ENCODE peak calls at places on chromosomes 6 and 20, in six cellular contexts. R is HepG2, M is IMR-90, Z is fibroblast of mammary gland, S is Peyer's patch, Q is Panc1. T is an unnamed sample.

GRCh38 chr20:40160151-40160550 is 528.9 kb downstream of the MAFB start:
- DNase-seq in R (peak; percentile 60), M (peak; percentile 23), Z (peak; percentile 64), S (no peak), Q (peak; percentile 22), T (peak; percentile 65)

GRCh38 chr6:89995296-89995695 is 101.0 kb downstream of the GJA10 start:
- DNase-seq in R (no peak), M (no peak), Z (no peak), S (no peak), Q (no peak), T (no peak)

GRCh38 chr6:16302721-16303552 is 64.5 kb downstream of the GMPR start:
- DNase-seq in R (peak; percentile 63), M (no peak), Z (no peak), S (no peak), Q (no peak), T (no peak)

GRCh38 chr6:1575213-1576041 is 34.3 kb upstream of the FOXC1 start:
- DNase-seq in R (peak; percentile 23), M (peak; percentile 49), Z (peak; percentile 52), S (no peak), Q (no peak), T (peak; percentile 59)

GRCh38 chr20:53736757-53737403 is 143.2 kb upstream of the ZNF217 start:
- DNase-seq in R (no peak), M (peak; percentile 49), Z (peak; percentile 44), S (no peak), Q (peak; percentile 57), T (peak; percentile 64)

GRCh38 chr20:10794765-10795164 is 121.0 kb upstream of the JAG1 start:
- DNase-seq in R (no peak), M (no peak), Z (no peak), S (no peak), Q (no peak), T (no peak)

GRCh38 chr6:108127826-108128225 is 38.0 kb upstream of the NR2E1 start:
- DNase-seq in R (peak; percentile 81), M (no peak), Z (peak; percentile 40), S (no peak), Q (peak; percentile 93), T (no peak)

GRCh38 chr6:43061861-43062260 is 2.4 kb downstream of the KLC4 start:
- DNase-seq in R (no peak), M (peak; percentile 44), Z (no peak), S (no peak), Q (no peak), T (no peak)

GRCh38 chr6:111943723-111944122 is 70.5 kb upstream of the FYN start:
- DNase-seq in R (no peak), M (no peak), Z (no peak), S (no peak), Q (no peak), T (no peak)

GRCh38 chr20:8309638-8310037 is 177.6 kb downstream of the PLCB1 start:
- DNase-seq in R (no peak), M (peak; percentile 15), Z (no peak), S (no peak), Q (no peak), T (peak; percentile 24)

GRCh38 chr6:21931641-21932335 is 338.2 kb downstream of the SOX4 start:
- DNase-seq in R (no peak), M (peak; percentile 55), Z (peak; percentile 38), S (no peak), Q (no peak), T (peak; percentile 48)

GRCh38 chr20:22752324-22752723 is 168.0 kb upstream of the FOXA2 start:
- DNase-seq in R (no peak), M (no peak), Z (no peak), S (no peak), Q (no peak), T (no peak)
- H3K4me3 ChIP-seq in R (no peak overlapping the region), M (no peak overlapping the region), Z (no peak overlapping the region), S (no peak overlapping the region), Q (no peak overlapping the region), T (no peak overlapping the region)

GRCh38 chr6:136922680-136922996 is 537 bp downstream of the SLC35D3 start:
- DNase-seq in R (no peak), M (no peak), Z (no peak), S (no peak), Q (no peak), T (no peak)
- TF ChIP-seq CTCF in R (no peak), M (no peak), Z (no peak), S (no peak), Q (no peak), T (no peak)

DNA sequence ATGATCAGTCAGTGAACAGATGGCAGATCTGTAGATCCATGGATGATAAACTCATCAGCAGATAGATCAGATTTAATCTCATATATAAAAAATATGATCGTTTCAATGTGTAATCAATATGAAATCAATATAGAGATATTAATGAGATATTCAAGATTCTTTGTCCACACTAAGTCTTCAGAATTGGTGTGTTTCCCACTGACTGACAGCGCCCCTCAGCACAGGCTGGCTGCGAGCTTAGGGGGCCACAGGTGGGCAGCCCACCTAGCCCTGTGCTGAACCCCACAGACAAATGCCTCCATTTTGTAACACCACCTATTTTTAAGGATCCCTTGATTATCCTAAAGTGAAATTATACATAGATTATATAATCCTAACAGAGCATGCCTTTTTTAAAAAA is 32.3 kb downstream of the FRMD1 start:
- DNase-seq in R (no peak), M (no peak), Z (no peak), S (no peak), Q (no peak), T (no peak)
- H3K4me3 ChIP-seq in R (no peak overlapping the region), M (no peak overlapping the region), Z (no peak overlapping the region), S (no peak overlapping the region), Q (no peak overlapping the region), T (no peak overlapping the region)

GRCh38 chr20:61876931-61877330 is 188.8 kb downstream of the TAF4 start:
- DNase-seq in R (no peak), M (no peak), Z (no peak), S (no peak), Q (no peak), T (no peak)

GRCh38 chr20:61875996-61876395 is 189.7 kb downstream of the TAF4 start:
- DNase-seq in R (no peak), M (no peak), Z (no peak), S (no peak), Q (no peak), T (no peak)

GRCh38 chr20:61873651-61874420 is 191.8 kb downstream of the TAF4 start:
- DNase-seq in R (no peak), M (no peak), Z (no peak), S (no peak), Q (no peak), T (no peak)

GRCh38 chr20:61874421-61875068 is 191.1 kb downstream of the TAF4 start:
- DNase-seq in R (peak; percentile 25), M (peak; percentile 18), Z (peak; percentile 10), S (no peak), Q (no peak), T (no peak)

GRCh38 chr20:61875221-61875885 is 190.3 kb downstream of the TAF4 start:
- DNase-seq in R (no peak), M (no peak), Z (no peak), S (no peak), Q (no peak), T (no peak)
- TF ChIP-seq CTCF in R (peak; percentile 75), M (no peak), Z (no peak), S (no peak), Q (no peak), T (no peak)

DNA sequence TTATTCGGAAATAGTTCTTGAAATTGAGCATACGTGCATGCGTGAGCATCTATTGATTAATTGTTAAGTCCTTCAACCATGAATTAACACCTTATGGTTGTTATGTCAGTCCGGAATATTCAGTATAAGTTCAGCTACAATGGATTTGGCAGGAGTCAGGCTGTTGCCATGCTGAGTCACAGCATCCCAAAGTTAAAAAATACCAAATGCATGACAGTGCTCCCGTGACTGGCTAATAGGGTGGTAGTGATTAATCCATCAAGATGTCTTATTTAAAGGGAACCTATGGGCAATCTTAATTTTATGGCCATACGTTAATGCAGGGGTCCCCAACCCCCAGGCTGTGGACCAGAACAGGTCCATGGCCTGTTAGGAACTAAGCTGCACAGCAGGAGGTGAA is 10.5 kb downstream of the RAE1 start:
- DNase-seq in R (no peak), M (peak; percentile 87), Z (peak; percentile 89), S (no peak), Q (no peak), T (peak; percentile 76)
- H3K4me3 ChIP-seq in R (no peak overlapping the region), M (no peak overlapping the region), Z (no peak overlapping the region), S (no peak overlapping the region), Q (no peak overlapping the region), T (no peak overlapping the region)